ENCODE peak calls at places on chromosomes 4 and X, in six cellular contexts. Z, Q, B, K, O and R are unnamed samples.

GRCh38 chrX:48854898-48855297 is 19.5 kb upstream of the PCSK1N start:
- DNase-seq in Z (no peak), Q (no peak), B (peak), K (no peak), O (peak), R (no peak)

GRCh38 chr4:56981795-56982201 is 3.1 kb downstream of the POLR2B start:
- DNase-seq in Z (no peak), Q (no peak), B (peak), K (no peak), O (peak), R (no peak)

GRCh38 chrX:10110984-10111363 is 45.8 kb upstream of the CLCN4 start:
- DNase-seq in Z (no peak), Q (no peak), B (no peak), K (no peak), O (no peak), R (no peak)

GRCh38 chrX:42237956-42238355 is 314.6 kb upstream of the CASK start:
- DNase-seq in Z (no peak), Q (no peak), B (no peak), K (no peak), O (no peak), R (no peak)

GRCh38 chrX:155070038-155070437 is 898 bp downstream of the CMC4 start:
- DNase-seq in Z (no peak), Q (no peak), B (peak), K (no peak), O (no peak), R (no peak)

GRCh38 chrX:129786210-129786651 is 6.5 kb downstream of the SASH3 start:
- DNase-seq in Z (no peak), Q (no peak), B (no peak), K (no peak), O (no peak), R (no peak)

GRCh38 chr4:184826315-184827266 is 823 bp upstream of the ACSL1 start:
- DNase-seq in Z (peak), Q (peak), B (no peak), K (no peak), O (no peak), R (no peak)

GRCh38 chr4:76712564-76712963 is 185.4 kb downstream of the SOWAHB start:
- DNase-seq in Z (no peak), Q (no peak), B (no peak), K (no peak), O (no peak), R (no peak)

GRCh38 chr4:87734936-87735335 is 64.4 kb upstream of the IBSP start:
- DNase-seq in Z (no peak), Q (no peak), B (peak), K (no peak), O (no peak), R (no peak)

GRCh38 chrX:72621163-72621562 is 48.5 kb upstream of the HDAC8 start:
- DNase-seq in Z (no peak), Q (no peak), B (peak), K (no peak), O (no peak), R (no peak)

GRCh38 chr4:141425124-141425523 is 204.4 kb downstream of the ZNF330 start:
- DNase-seq in Z (no peak), Q (no peak), B (peak), K (no peak), O (peak), R (no peak)

GRCh38 chrX:69299271-69299670 is 134.0 kb upstream of the PJA1 start:
- DNase-seq in Z (no peak), Q (no peak), B (no peak), K (no peak), O (no peak), R (no peak)